ENCODE peak calls at places on chromosomes 16 and 17, in eight cellular contexts. R is A549, B is H1, G is ovary, S is HCT116, U is uterus, K is prostate gland, H is lower leg skin. N is an unnamed sample.

GRCh38 chr16:81740163-81740562 is 38.9 kb upstream of the PLCG2 start:
- DNase-seq in R (no peak), B (no peak), G (no peak), S (no peak), U (no peak), K (no peak), H (no peak), N (peak; percentile 55)

GRCh38 chr17:56751145-56751743 is 82.5 kb downstream of the C17orf67 start:
- DNase-seq in R (no peak), B (no peak), G (no peak), S (no peak), U (no peak), K (no peak), H (no peak), N (no peak)

GRCh38 chr17:17420561-17421269 is 56.1 kb upstream of the MED9 start:
- DNase-seq in R (no peak), B (no peak), G (no peak), S (no peak), U (peak; percentile 32), K (no peak), H (peak; percentile 84), N (peak; percentile 98)

GRCh38 chr16:12057276-12057675 is 80.7 kb downstream of the SNX29 start:
- DNase-seq in R (no peak), B (no peak), G (no peak), S (no peak), U (no peak), K (no peak), H (peak; percentile 45), N (no peak)

GRCh38 chr16:28000314-28000713 is 63.2 kb downstream of the GSG1L start:
- DNase-seq in R (no peak), B (no peak), G (no peak), S (no peak), U (no peak), K (no peak), H (no peak), N (no peak)

GRCh38 chr17:44607836-44608690 is 48.2 kb upstream of the MEIOC start:
- DNase-seq in R (no peak), B (peak; percentile 31), G (no peak), S (no peak), U (no peak), K (no peak), H (no peak), N (no peak)

GRCh38 chr17:75551276-75551675 is 25.8 kb downstream of the LLGL2 start:
- DNase-seq in R (no peak), B (no peak), G (no peak), S (no peak), U (no peak), K (no peak), H (no peak), N (no peak)

GRCh38 chr17:19718041-19718612 is 1.7 kb upstream of the SLC47A2 start:
- DNase-seq in R (no peak), B (no peak), G (no peak), S (no peak), U (no peak), K (no peak), H (no peak), N (no peak)

GRCh38 chr17:40915199-40915661 is 22.2 kb downstream of the KRT23 start:
- DNase-seq in R (peak; percentile 94), B (no peak), G (no peak), S (peak; percentile 92), U (no peak), K (no peak), H (no peak), N (peak; percentile 3)

GRCh38 chr16:28280881-28281836 is 11.2 kb upstream of the SBK1 start:
- DNase-seq in R (no peak), B (no peak), G (no peak), S (no peak), U (no peak), K (no peak), H (no peak), N (peak; percentile 33)

GRCh38 chr16:11401161-11402050 is 56.1 kb downstream of the RMI2 start:
- DNase-seq in R (no peak), B (no peak), G (peak; percentile 66), S (no peak), U (no peak), K (no peak), H (no peak), N (no peak)

GRCh38 chr16:10579965-10580918 is at the start of gene EMP2:
- DNase-seq in R (peak; percentile 90), B (peak; percentile 31), G (peak; percentile 92), S (peak; percentile 36), U (peak; percentile 88), K (peak; percentile 79), H (no peak), N (peak; percentile 11)

GRCh38 chr16:55494994-55495421 is 13.9 kb upstream of the LPCAT2 start:
- DNase-seq in R (no peak), B (no peak), G (no peak), S (no peak), U (peak; percentile 53), K (no peak), H (peak; percentile 65), N (peak; percentile 63)

GRCh38 chr17:50647187-50647586 is 12.5 kb downstream of the ABCC3 start:
- DNase-seq in R (no peak), B (no peak), G (no peak), S (no peak), U (no peak), K (no peak), H (no peak), N (no peak)

GRCh38 chr16:89274561-89275283 is 57.2 kb downstream of the ZNF778 start:
- DNase-seq in R (no peak), B (no peak), G (no peak), S (no peak), U (no peak), K (no peak), H (no peak), N (no peak)

GRCh38 chr17:82304826-82305726 is 12.3 kb downstream of the CD7 start:
- DNase-seq in R (no peak), B (no peak), G (no peak), S (no peak), U (no peak), K (no peak), H (no peak), N (no peak)

GRCh38 chr16:20624205-20624604 is 48.0 kb upstream of the ACSM2B start:
- DNase-seq in R (no peak), B (no peak), G (no peak), S (no peak), U (no peak), K (no peak), H (no peak), N (no peak)

GRCh38 chr17:45361451-45361850 is 44.6 kb upstream of the MAP3K14 start:
- DNase-seq in R (no peak), B (no peak), G (no peak), S (no peak), U (no peak), K (no peak), H (no peak), N (no peak)

GRCh38 chr16:1448536-1449116 is 4.3 kb upstream of the CCDC154 start:
- DNase-seq in R (no peak), B (no peak), G (no peak), S (no peak), U (no peak), K (no peak), H (no peak), N (no peak)
- TF ChIP-seq CTCF in R (no peak), B (no peak), G (no peak), S (no peak), U (no peak), K (no peak), H (no peak), N (no peak)

GRCh38 chr16:87791295-87792204 is 25.8 kb upstream of the KLHDC4 start:
- DNase-seq in R (no peak), B (no peak), G (no peak), S (no peak), U (no peak), K (no peak), H (no peak), N (no peak)
- TF ChIP-seq POLR2A in R (no peak), B (no peak), G (no peak), S (no peak), U (no peak), K (no peak), H (no peak), N (no peak)

GRCh38 chr17:13036776-13037175 is 18.9 kb upstream of the ELAC2 start:
- DNase-seq in R (no peak), B (no peak), G (no peak), S (no peak), U (no peak), K (no peak), H (no peak), N (no peak)

GRCh38 chr17:13029340-13029739 is 11.5 kb upstream of the ELAC2 start:
- DNase-seq in R (no peak), B (no peak), G (no peak), S (no peak), U (no peak), K (no peak), H (no peak), N (no peak)

GRCh38 chr17:13030459-13031305 is 12.9 kb upstream of the ELAC2 start:
- DNase-seq in R (peak; percentile 49), B (no peak), G (no peak), S (no peak), U (no peak), K (no peak), H (no peak), N (peak; percentile 66)

GRCh38 chr17:13027246-13027645 is 9.4 kb upstream of the ELAC2 start:
- DNase-seq in R (no peak), B (no peak), G (no peak), S (no peak), U (no peak), K (no peak), H (no peak), N (no peak)

GRCh38 chr17:13031718-13032350 is 14.0 kb upstream of the ELAC2 start:
- DNase-seq in R (peak; percentile 52), B (no peak), G (no peak), S (peak; percentile 45), U (peak; percentile 44), K (no peak), H (peak; percentile 25), N (peak; percentile 69)
- TF ChIP-seq CTCF in R (peak; percentile 69), B (peak; percentile 63), G (peak; percentile 29), S (peak; percentile 89), U (peak; percentile 51), K (peak; percentile 39), H (no peak), N (peak; percentile 94)

GRCh38 chr16:84055801-84056634 is 13.4 kb upstream of the SLC38A8 start:
- DNase-seq in R (no peak), B (no peak), G (peak; percentile 26), S (no peak), U (peak; percentile 3), K (peak; percentile 19), H (no peak), N (no peak)
- TF ChIP-seq POLR2A in R (no peak), B (no peak), G (no peak), S (no peak), U (no peak), K (no peak), H (no peak), N (no peak)

N was measured in NB4.